ENCODE peak calls at places on chromosomes 2 and 18, in ten cellular contexts. B is heart left ventricle, Q is Peyer's patch, X is tibial nerve, G is body of pancreas, T is spleen, W is HepG2, C is breast epithelium, P is A549, R is adrenal gland. E is an unnamed sample.

GRCh38 chr2:27622921-27623384 is 5.9 kb downstream of the CCDC121 start:
- DNase-seq in B (no peak), Q (no peak), X (no peak), G (no peak), T (no peak), W (no peak), C (no peak), P (no peak), R (no peak), E (no peak)

GRCh38 chr2:64852771-64853241 is 136.4 kb upstream of the SLC1A4 start:
- DNase-seq in B (no peak), Q (no peak), X (no peak), G (peak; percentile 57), T (no peak), W (no peak), C (no peak), P (no peak), R (no peak), E (no peak)

GRCh38 chr18:31718386-31718785 is 34.0 kb upstream of the B4GALT6 start:
- DNase-seq in B (no peak), Q (no peak), X (no peak), G (no peak), T (no peak), W (no peak), C (no peak), P (no peak), R (no peak), E (no peak)

GRCh38 chr2:46805401-46805951 is 110.1 kb downstream of the MCFD2 start:
- DNase-seq in B (no peak), Q (no peak), X (no peak), G (no peak), T (no peak), W (no peak), C (no peak), P (no peak), R (peak; percentile 46), E (no peak)

GRCh38 chr2:220528180-220528579 is 900.8 kb downstream of the SLC4A3 start:
- DNase-seq in B (no peak), Q (no peak), X (no peak), G (no peak), T (no peak), W (no peak), C (no peak), P (no peak), R (no peak), E (no peak)

GRCh38 chr2:16632615-16633014 is 33.0 kb downstream of the CYRIA start:
- DNase-seq in B (no peak), Q (no peak), X (no peak), G (no peak), T (no peak), W (no peak), C (no peak), P (no peak), R (no peak), E (no peak)

GRCh38 chr2:232340171-232340935 is 38.2 kb upstream of the ALPP start:
- DNase-seq in B (peak; percentile 11), Q (no peak), X (no peak), G (no peak), T (peak; percentile 47), W (no peak), C (peak; percentile 1), P (no peak), R (no peak), E (no peak)

GRCh38 chr2:167294031-167294774 is 405.9 kb downstream of the XIRP2 start:
- DNase-seq in B (no peak), Q (no peak), X (no peak), G (peak; percentile 5), T (peak; percentile 73), W (no peak), C (no peak), P (peak; percentile 7), R (peak; percentile 53), E (no peak)

GRCh38 chr2:216658702-216659231 is 25.5 kb downstream of the IGFBP2 start:
- DNase-seq in B (no peak), Q (no peak), X (no peak), G (no peak), T (no peak), W (no peak), C (no peak), P (no peak), R (no peak), E (no peak)

GRCh38 chr2:11079131-11079824 is 76.0 kb upstream of the SLC66A3 start:
- DNase-seq in B (no peak), Q (no peak), X (no peak), G (peak; percentile 14), T (no peak), W (no peak), C (no peak), P (no peak), R (peak; percentile 42), E (no peak)

GRCh38 chr2:29336741-29337340 is 221.6 kb downstream of the CLIP4 start:
- DNase-seq in B (no peak), Q (no peak), X (no peak), G (no peak), T (peak; percentile 12), W (no peak), C (no peak), P (no peak), R (no peak), E (no peak)

GRCh38 chr2:7724336-7724735 is 807.1 kb downstream of the RNF144A start:
- DNase-seq in B (no peak), Q (no peak), X (no peak), G (no peak), T (no peak), W (no peak), C (no peak), P (no peak), R (no peak), E (no peak)

GRCh38 chr2:76174505-76174904 is 463.8 kb upstream of the GCFC2 start:
- DNase-seq in B (no peak), Q (no peak), X (no peak), G (no peak), T (no peak), W (no peak), C (no peak), P (no peak), R (no peak), E (no peak)

GRCh38 chr2:76169289-76169688 is 458.6 kb upstream of the GCFC2 start:
- DNase-seq in B (no peak), Q (no peak), X (no peak), G (no peak), T (no peak), W (no peak), C (no peak), P (no peak), R (no peak), E (no peak)

GRCh38 chr2:76175295-76175694 is 464.6 kb upstream of the GCFC2 start:
- DNase-seq in B (no peak), Q (no peak), X (no peak), G (no peak), T (no peak), W (no peak), C (no peak), P (no peak), R (no peak), E (no peak)

GRCh38 chr2:76170856-76171255 is 460.1 kb upstream of the GCFC2 start:
- DNase-seq in B (no peak), Q (no peak), X (no peak), G (no peak), T (no peak), W (peak; percentile 53), C (no peak), P (no peak), R (no peak), E (no peak)

GRCh38 chr2:76169985-76170384 is 459.3 kb upstream of the GCFC2 start:
- DNase-seq in B (no peak), Q (no peak), X (no peak), G (no peak), T (no peak), W (no peak), C (no peak), P (no peak), R (no peak), E (no peak)
- TF ChIP-seq POLR2A in B (no peak), Q (no peak), X (no peak), G (no peak), T (no peak), W (no peak), C (no peak), P (no peak), R (no peak), E (no peak)

DNA sequence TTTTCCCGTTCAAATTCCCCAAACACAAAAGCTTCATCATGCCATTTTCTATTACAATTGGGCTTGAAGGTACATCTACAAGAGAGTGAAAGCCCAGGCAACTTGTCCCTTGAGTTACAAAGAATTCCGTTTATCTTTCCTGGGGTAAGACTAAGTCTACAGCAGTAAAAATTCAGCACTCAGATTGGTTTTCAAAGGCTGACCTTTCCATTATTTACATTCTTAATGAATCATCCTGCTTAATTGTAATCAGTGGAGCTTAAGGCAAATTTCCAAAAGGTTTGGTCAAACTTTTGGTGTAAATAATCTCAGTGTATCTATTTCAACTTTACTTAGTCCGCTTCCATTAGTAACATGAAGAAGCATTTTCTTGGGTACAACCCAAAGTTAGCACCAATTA is 33.4 kb upstream of the ST3GAL5 start:
- DNase-seq in B (no peak), Q (no peak), X (no peak), G (no peak), T (no peak), W (no peak), C (no peak), P (no peak), R (no peak), E (no peak)
- H3K4me3 ChIP-seq in B (no peak overlapping the region), Q (no peak overlapping the region), X (no peak overlapping the region), G (no peak overlapping the region), T (no peak overlapping the region), W (no peak overlapping the region), C (no peak overlapping the region), P (no peak overlapping the region), R (no peak overlapping the region), E (no peak overlapping the region)

DNA sequence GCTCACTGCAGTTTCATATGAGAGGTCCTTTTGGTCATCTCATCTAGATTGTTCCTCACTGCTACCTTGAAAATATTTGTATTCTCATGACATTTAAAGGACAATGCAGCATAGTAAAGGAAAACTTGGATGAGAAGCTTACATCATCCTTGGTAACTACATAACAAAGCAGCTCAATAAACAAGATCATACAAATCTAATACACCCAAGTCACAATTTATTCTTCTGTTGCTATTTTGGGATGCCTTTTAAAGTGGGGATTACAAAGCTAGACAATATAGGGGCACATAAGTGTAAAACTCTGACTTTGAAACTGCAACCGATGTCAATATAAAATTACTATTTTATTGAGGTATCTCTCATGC is 85.7 kb downstream of the TCF4 start:
- DNase-seq in B (no peak), Q (no peak), X (no peak), G (no peak), T (no peak), W (no peak), C (no peak), P (no peak), R (no peak), E (no peak)
- H3K4me1 ChIP-seq in B (peaks cover 25% of the 10 kb centered on the region), Q (no peaks in the 10 kb centered on the region), X (no peaks in the 10 kb centered on the region), G (no peaks in the 10 kb centered on the region), T (peaks cover 11% of the 10 kb centered on the region), W (no peaks in the 10 kb centered on the region), C (no peaks in the 10 kb centered on the region), P (peaks cover 4% of the 10 kb centered on the region), R (no peaks in the 10 kb centered on the region), E (no peaks in the 10 kb centered on the region)

DNA sequence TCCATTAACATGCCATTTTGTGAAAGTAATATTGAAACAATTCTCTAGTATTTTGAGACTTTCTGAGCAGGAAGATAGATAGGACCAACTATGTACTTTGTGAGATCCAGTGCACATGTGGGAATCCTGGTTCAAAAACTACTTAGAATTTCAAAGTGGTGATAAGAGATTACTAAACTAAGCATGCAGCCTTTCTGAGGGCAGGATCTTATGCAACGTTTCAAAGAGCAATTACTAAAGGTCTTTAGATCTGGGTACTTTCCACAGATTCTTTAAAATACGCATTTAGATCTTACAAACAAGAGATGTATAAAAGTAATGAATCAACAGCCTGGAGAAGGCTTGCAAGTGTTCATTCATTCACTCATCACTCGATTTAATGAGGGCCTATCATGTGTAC is 124.4 kb upstream of the TRIB2 start:
- DNase-seq in B (no peak), Q (no peak), X (no peak), G (no peak), T (no peak), W (no peak), C (no peak), P (no peak), R (no peak), E (no peak)
- TF ChIP-seq POLR2A in B (no peak), Q (no peak), X (no peak), G (no peak), T (no peak), W (no peak), C (no peak), P (no peak), R (no peak), E (no peak)